ENCODE peak calls at places on chromosomes 3 and 15, in four cellular contexts. H, Z, V and M are unnamed samples.

GRCh38 chr3:111577798-111578685 is 17.1 kb downstream of the ZBED2 start:
- DNase-seq in H (no peak), Z (peak; percentile 93), V (peak; percentile 24), M (no peak)

GRCh38 chr3:31166249-31166885 is 271.9 kb upstream of the GADL1 start:
- DNase-seq in H (no peak), Z (peak; percentile 84), V (no peak), M (no peak)

GRCh38 chr15:92011611-92012367 is 158.3 kb downstream of the SLCO3A1 start:
- DNase-seq in H (no peak), Z (no peak), V (no peak), M (no peak)

GRCh38 chr3:58429657-58430056 is 4.0 kb downstream of the PDHB start:
- DNase-seq in H (no peak), Z (peak; percentile 74), V (no peak), M (no peak)

GRCh38 chr3:122513386-122514122 is 1.2 kb downstream of the KPNA1 start:
- DNase-seq in H (no peak), Z (peak; percentile 74), V (no peak), M (no peak)

GRCh38 chr15:63050737-63051700 is 8.5 kb downstream of the TPM1 start:
- DNase-seq in H (no peak), Z (peak; percentile 88), V (no peak), M (no peak)

GRCh38 chr3:61853912-61854311 is 292.5 kb downstream of the PTPRG start:
- DNase-seq in H (no peak), Z (no peak), V (no peak), M (no peak)

GRCh38 chr3:153113553-153113952 is 48.5 kb upstream of the RAP2B start:
- DNase-seq in H (no peak), Z (no peak), V (no peak), M (no peak)

GRCh38 chr15:82595766-82596165 is 51.4 kb downstream of the CPEB1 start:
- DNase-seq in H (no peak), Z (no peak), V (no peak), M (no peak)

GRCh38 chr3:47365213-47366153 is 15.3 kb upstream of the PTPN23 start:
- DNase-seq in H (no peak), Z (peak; percentile 76), V (no peak), M (no peak)

GRCh38 chr3:85589145-85589544 is 630.4 kb downstream of the CADM2 start:
- DNase-seq in H (no peak), Z (peak; percentile 7), V (no peak), M (no peak)

GRCh38 chr3:38115645-38116427 is 21.1 kb downstream of the ACAA1 start:
- DNase-seq in H (no peak), Z (no peak), V (no peak), M (no peak)

GRCh38 chr3:16124636-16125035 is 49.8 kb upstream of the GALNT15 start:
- DNase-seq in H (no peak), Z (peak; percentile 100), V (no peak), M (no peak)

GRCh38 chr15:92163641-92164040 is 230.0 kb upstream of the ST8SIA2 start:
- DNase-seq in H (no peak), Z (no peak), V (no peak), M (no peak)

GRCh38 chr3:60010778-60011177 is 961.0 kb upstream of the CFAP20DC start:
- DNase-seq in H (no peak), Z (no peak), V (no peak), M (no peak)

GRCh38 chr3:143263844-143264243 is 144.3 kb downstream of the CHST2 start:
- DNase-seq in H (no peak), Z (no peak), V (no peak), M (no peak)

GRCh38 chr3:46380471-46381215 is 9.9 kb downstream of the CCR5 start:
- DNase-seq in H (no peak), Z (no peak), V (no peak), M (no peak)

GRCh38 chr15:29968099-29968892 is 114.5 kb upstream of the GOLGA8J start:
- DNase-seq in H (no peak), Z (no peak), V (peak; percentile 85), M (peak; percentile 53)

GRCh38 chr3:141368062-141368924 is at the start of gene ZBTB38:
- DNase-seq in H (peak; percentile 85), Z (peak; percentile 97), V (peak; percentile 16), M (peak; percentile 91)

GRCh38 chr3:33954956-33955355 is 156.5 kb downstream of the PDCD6IP start:
- DNase-seq in H (no peak), Z (no peak), V (no peak), M (no peak)

GRCh38 chr3:115623414-115623868 is at the start of gene GAP43:
- DNase-seq in H (no peak), Z (peak; percentile 86), V (peak; percentile 51), M (peak; percentile 4)

GRCh38 chr3:45986303-45986982 is 9.2 kb downstream of the FYCO1 start:
- DNase-seq in H (no peak), Z (peak; percentile 87), V (no peak), M (no peak)

GRCh38 chr15:92921215-92922131 is 21.3 kb downstream of the CHD2 start:
- DNase-seq in H (no peak), Z (peak; percentile 73), V (no peak), M (no peak)

GRCh38 chr15:22262613-22263020 is 182.3 kb downstream of the OR4M2 start:
- DNase-seq in H (no peak), Z (no peak), V (no peak), M (no peak)

GRCh38 chr15:89625716-89626115 is 29.6 kb downstream of the KIF7 start:
- DNase-seq in H (no peak), Z (no peak), V (no peak), M (no peak)

GRCh38 chr3:133292251-133292650 is 107.6 kb upstream of the BFSP2 start:
- DNase-seq in H (no peak), Z (no peak), V (no peak), M (no peak)

GRCh38 chr3:185280572-185281365 is 26.9 kb upstream of the EHHADH start:
- DNase-seq in H (no peak), Z (peak; percentile 70), V (peak; percentile 54), M (no peak)

GRCh38 chr3:63976166-63976861 is 47.0 kb downstream of the PSMD6 start:
- DNase-seq in H (no peak), Z (peak; percentile 96), V (no peak), M (no peak)

GRCh38 chr15:53694534-53694874 is 65.0 kb downstream of the WDR72 start:
- DNase-seq in H (no peak), Z (no peak), V (no peak), M (no peak)

GRCh38 chr15:75942464-75942863 is 38.8 kb downstream of the FBXO22 start:
- DNase-seq in H (no peak), Z (no peak), V (no peak), M (no peak)

GRCh38 chr15:29083858-29084257 is 185.8 kb downstream of the NSMCE3 start:
- DNase-seq in H (no peak), Z (no peak), V (no peak), M (no peak)

GRCh38 chr3:69542265-69543079 is 156.6 kb upstream of the FRMD4B start:
- DNase-seq in H (no peak), Z (no peak), V (peak; percentile 59), M (peak; percentile 36)

GRCh38 chr3:127970966-127971592 is 56.0 kb downstream of the KBTBD12 start:
- DNase-seq in H (no peak), Z (peak; percentile 60), V (peak; percentile 51), M (no peak)

GRCh38 chr3:121431717-121432517 is 113.9 kb downstream of the POLQ start:
- DNase-seq in H (no peak), Z (peak; percentile 59), V (no peak), M (no peak)

GRCh38 chr15:80953953-80954778 is 35.5 kb downstream of the MESD start:
- DNase-seq in H (no peak), Z (peak; percentile 31), V (no peak), M (no peak)
- H3K27ac ChIP-seq in H (no peak overlapping the region), Z (no peak overlapping the region), V (no peak overlapping the region), M (no peak overlapping the region)

DNA sequence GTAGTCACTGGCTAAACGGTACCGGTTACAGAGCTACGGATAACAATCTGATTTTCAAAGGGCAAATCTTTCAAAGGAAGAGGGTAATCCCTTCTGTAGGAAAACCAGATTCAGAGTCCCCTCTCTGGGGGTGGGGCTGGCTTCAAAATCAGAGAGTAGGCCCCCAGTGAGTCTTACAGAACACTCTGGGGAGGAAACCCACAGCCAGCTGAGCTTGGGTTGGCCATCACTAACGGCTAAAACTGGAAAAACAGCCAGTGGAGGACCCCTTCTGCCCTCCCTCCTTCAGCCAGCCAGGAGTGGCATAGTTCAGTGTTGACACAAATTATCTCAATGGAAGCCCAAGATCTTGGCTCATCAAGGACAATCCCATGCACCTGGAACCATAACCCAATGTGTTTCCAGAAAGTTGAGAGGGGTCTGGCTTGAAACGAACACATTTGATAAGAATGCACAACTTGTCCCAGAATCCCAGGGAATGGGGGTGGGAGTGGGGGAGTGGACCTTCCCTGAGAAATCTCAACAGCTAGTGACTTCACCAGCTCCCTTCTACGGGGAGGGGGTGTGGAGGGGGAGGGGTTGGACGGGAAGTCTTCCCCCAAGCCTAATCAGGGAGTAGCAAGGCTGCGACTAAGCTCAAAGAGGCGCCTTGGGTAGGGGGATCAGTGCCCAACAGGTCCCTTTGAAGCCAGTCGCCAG is 1.0 kb downstream of the RASL12 start:
- DNase-seq in H (no peak), Z (no peak), V (no peak), M (no peak)
- H3K27ac ChIP-seq in H (peak overlapping the region; percentile 64), Z (no peak overlapping the region), V (no peak overlapping the region), M (peak overlapping the region; percentile 55)

DNA sequence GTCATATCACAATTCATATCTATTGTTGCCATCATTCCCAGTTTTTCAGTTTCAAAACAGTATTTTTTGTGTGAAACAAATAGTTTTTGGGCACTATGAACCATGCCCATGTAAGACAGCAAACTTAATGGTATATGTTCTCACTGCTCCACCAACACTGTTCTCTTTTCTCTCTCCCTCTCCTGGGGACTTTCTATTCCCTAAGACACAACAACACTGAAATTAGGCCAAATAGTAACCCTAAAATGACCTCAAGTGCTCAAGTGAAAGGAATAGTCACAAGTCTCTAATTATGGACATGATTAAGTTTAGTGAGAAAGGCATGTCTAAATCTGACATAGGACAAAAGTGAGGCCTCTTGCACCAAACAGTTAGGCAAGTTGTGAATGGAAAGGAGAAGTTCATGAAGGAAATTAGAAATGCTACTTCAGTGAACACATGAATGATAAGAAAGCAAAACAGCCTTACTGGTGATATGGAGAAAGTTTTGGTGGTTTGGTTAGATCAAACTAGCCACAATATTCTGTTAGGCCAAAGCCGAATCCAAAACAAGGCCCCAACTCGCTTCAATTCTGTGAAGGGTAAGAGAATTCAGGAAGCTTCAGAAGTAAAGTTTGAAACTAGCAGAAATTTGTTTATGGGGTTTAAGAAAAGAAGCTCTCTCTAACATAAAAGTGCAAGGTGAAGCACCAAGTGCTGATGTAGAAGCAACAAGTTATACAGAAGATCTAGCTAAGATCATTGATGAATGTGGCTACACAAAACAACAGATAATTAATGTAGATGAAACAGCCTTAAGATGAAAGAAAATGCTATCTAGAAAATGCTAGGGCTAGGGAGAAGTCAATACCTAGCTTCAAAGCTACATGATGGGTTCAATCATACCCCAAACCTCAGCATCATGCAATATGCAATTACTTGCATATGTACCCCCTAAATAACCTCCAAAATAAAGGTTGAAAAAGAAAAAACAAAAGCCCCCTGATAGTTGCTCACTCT is 104.1 kb downstream of the CBLB start:
- DNase-seq in H (no peak), Z (no peak), V (no peak), M (no peak)
- H3K27ac ChIP-seq in H (no peak overlapping the region), Z (no peak overlapping the region), V (no peak overlapping the region), M (no peak overlapping the region)

GRCh38 chr3:10371167-10371566 is 50.3 kb upstream of the SEC13 start:
- DNase-seq in H (no peak), Z (peak; percentile 20), V (no peak), M (no peak)
- H3K27ac ChIP-seq in H (no peak overlapping the region), Z (no peak overlapping the region), V (no peak overlapping the region), M (no peak overlapping the region)